ENCODE peak calls at places on chromosomes 12 and 14, in eight cellular contexts. One of them, this sample, is unnamed.

GRCh38 chr14:76349993-76350392 is 25.9 kb upstream of the ESRRB start:
- DNase-seq in GM12892: no peak
- DNase-seq in GM12891: no peak
- DNase-seq in GM23338: no peak
- DNase-seq in spleen: no peak
- DNase-seq in HepG2: no peak
- DNase-seq in esophagus muscularis mucosa: no peak
- DNase-seq in SK-N-SH: no peak
- DNase-seq in this sample: no peak

GRCh38 chr12:64618953-64619590 is 8.8 kb downstream of the RASSF3 start:
- DNase-seq in GM12892: no peak
- DNase-seq in GM12891: no peak
- DNase-seq in GM23338: no peak
- DNase-seq in spleen: no peak
- DNase-seq in HepG2: no peak
- DNase-seq in esophagus muscularis mucosa: no peak
- DNase-seq in SK-N-SH: no peak
- DNase-seq in this sample: no peak

GRCh38 chr12:52964556-52965336 is 15.8 kb downstream of the KRT18 start:
- DNase-seq in GM12892: no peak
- DNase-seq in GM12891: no peak
- DNase-seq in GM23338: peak; percentile 71
- DNase-seq in spleen: no peak
- DNase-seq in HepG2: no peak
- DNase-seq in esophagus muscularis mucosa: no peak
- DNase-seq in SK-N-SH: no peak
- DNase-seq in this sample: no peak

GRCh38 chr12:212383-212798 is 1.6 kb downstream of the SLC6A12 start:
- DNase-seq in GM12892: no peak
- DNase-seq in GM12891: no peak
- DNase-seq in GM23338: no peak
- DNase-seq in spleen: no peak
- DNase-seq in HepG2: no peak
- DNase-seq in esophagus muscularis mucosa: no peak
- DNase-seq in SK-N-SH: no peak
- DNase-seq in this sample: no peak

GRCh38 chr14:92898732-92899131 is 24.2 kb upstream of the CHGA start:
- DNase-seq in GM12892: no peak
- DNase-seq in GM12891: no peak
- DNase-seq in GM23338: no peak
- DNase-seq in spleen: no peak
- DNase-seq in HepG2: no peak
- DNase-seq in esophagus muscularis mucosa: no peak
- DNase-seq in SK-N-SH: no peak
- DNase-seq in this sample: no peak

GRCh38 chr12:102539651-102540553 is 59.5 kb upstream of the IGF1 start:
- DNase-seq in GM12892: no peak
- DNase-seq in GM12891: no peak
- DNase-seq in GM23338: peak; percentile 9
- DNase-seq in spleen: no peak
- DNase-seq in HepG2: peak; percentile 31
- DNase-seq in esophagus muscularis mucosa: no peak
- DNase-seq in SK-N-SH: no peak
- DNase-seq in this sample: no peak

GRCh38 chr12:70918321-70918720 is 2.2 kb downstream of the PTPRR start:
- DNase-seq in GM12892: no peak
- DNase-seq in GM12891: no peak
- DNase-seq in GM23338: no peak
- DNase-seq in spleen: no peak
- DNase-seq in HepG2: no peak
- DNase-seq in esophagus muscularis mucosa: no peak
- DNase-seq in SK-N-SH: no peak
- DNase-seq in this sample: no peak

GRCh38 chr12:81360916-81361315 is 283.0 kb downstream of the ACSS3 start:
- DNase-seq in GM12892: no peak
- DNase-seq in GM12891: no peak
- DNase-seq in GM23338: no peak
- DNase-seq in spleen: no peak
- DNase-seq in HepG2: no peak
- DNase-seq in esophagus muscularis mucosa: no peak
- DNase-seq in SK-N-SH: no peak
- DNase-seq in this sample: no peak

GRCh38 chr12:31466768-31467167 is 124.2 kb downstream of the DENND5B start:
- DNase-seq in GM12892: no peak
- DNase-seq in GM12891: no peak
- DNase-seq in GM23338: no peak
- DNase-seq in spleen: no peak
- DNase-seq in HepG2: no peak
- DNase-seq in esophagus muscularis mucosa: no peak
- DNase-seq in SK-N-SH: no peak
- DNase-seq in this sample: no peak

GRCh38 chr12:108989381-108989780 is 31.5 kb downstream of the SVOP start:
- DNase-seq in GM12892: no peak
- DNase-seq in GM12891: no peak
- DNase-seq in GM23338: no peak
- DNase-seq in spleen: no peak
- DNase-seq in HepG2: no peak
- DNase-seq in esophagus muscularis mucosa: no peak
- DNase-seq in SK-N-SH: no peak
- DNase-seq in this sample: no peak

GRCh38 chr14:100523536-100524025 is 63.6 kb downstream of the BEGAIN start:
- DNase-seq in GM12892: no peak
- DNase-seq in GM12891: no peak
- DNase-seq in GM23338: no peak
- DNase-seq in spleen: peak; percentile 39
- DNase-seq in HepG2: no peak
- DNase-seq in esophagus muscularis mucosa: peak; percentile 55
- DNase-seq in SK-N-SH: no peak
- DNase-seq in this sample: no peak

GRCh38 chr12:68609955-68610434 is 704 bp upstream of the RAP1B start:
- DNase-seq in GM12892: no peak
- DNase-seq in GM12891: no peak
- DNase-seq in GM23338: no peak
- DNase-seq in spleen: no peak
- DNase-seq in HepG2: no peak
- DNase-seq in esophagus muscularis mucosa: no peak
- DNase-seq in SK-N-SH: peak; percentile 13
- DNase-seq in this sample: no peak

GRCh38 chr14:85252011-85252410 is 277.9 kb upstream of the FLRT2 start:
- DNase-seq in GM12892: no peak
- DNase-seq in GM12891: no peak
- DNase-seq in GM23338: no peak
- DNase-seq in spleen: no peak
- DNase-seq in HepG2: no peak
- DNase-seq in esophagus muscularis mucosa: no peak
- DNase-seq in SK-N-SH: no peak
- DNase-seq in this sample: no peak

GRCh38 chr12:66409195-66409871 is 107.0 kb downstream of the HELB start:
- DNase-seq in GM12892: no peak
- DNase-seq in GM12891: no peak
- DNase-seq in GM23338: peak; percentile 84
- DNase-seq in spleen: no peak
- DNase-seq in HepG2: peak; percentile 34
- DNase-seq in esophagus muscularis mucosa: no peak
- DNase-seq in SK-N-SH: peak; percentile 24
- DNase-seq in this sample: no peak

GRCh38 chr12:23472329-23472971 is 477.0 kb downstream of the SOX5 start:
- DNase-seq in GM12892: no peak
- DNase-seq in GM12891: no peak
- DNase-seq in GM23338: peak; percentile 6
- DNase-seq in spleen: no peak
- DNase-seq in HepG2: no peak
- DNase-seq in esophagus muscularis mucosa: no peak
- DNase-seq in SK-N-SH: no peak
- DNase-seq in this sample: no peak

GRCh38 chr12:21941522-21942376 is 523 bp upstream of the ABCC9 start:
- DNase-seq in GM12892: no peak
- DNase-seq in GM12891: no peak
- DNase-seq in GM23338: peak; percentile 81
- DNase-seq in spleen: peak; percentile 72
- DNase-seq in HepG2: no peak
- DNase-seq in esophagus muscularis mucosa: no peak
- DNase-seq in SK-N-SH: peak; percentile 33
- DNase-seq in this sample: no peak

GRCh38 chr12:109199324-109199723 is 82.9 kb downstream of the ACACB start:
- DNase-seq in GM12892: no peak
- DNase-seq in GM12891: no peak
- DNase-seq in GM23338: no peak
- DNase-seq in spleen: peak; percentile 56
- DNase-seq in HepG2: no peak
- DNase-seq in esophagus muscularis mucosa: no peak
- DNase-seq in SK-N-SH: no peak
- DNase-seq in this sample: no peak

GRCh38 chr14:23051482-23051881 is 5.8 kb downstream of the CDH24 start:
- DNase-seq in GM12892: no peak
- DNase-seq in GM12891: no peak
- DNase-seq in GM23338: no peak
- DNase-seq in spleen: no peak
- DNase-seq in HepG2: no peak
- DNase-seq in esophagus muscularis mucosa: no peak
- DNase-seq in SK-N-SH: no peak
- DNase-seq in this sample: no peak

GRCh38 chr14:105857223-105857815 is 330.9 kb downstream of the TMEM121 start:
- DNase-seq in GM12892: no peak
- DNase-seq in GM12891: peak; percentile 7
- DNase-seq in GM23338: no peak
- DNase-seq in spleen: peak; percentile 82
- DNase-seq in HepG2: no peak
- DNase-seq in esophagus muscularis mucosa: no peak
- DNase-seq in SK-N-SH: no peak
- DNase-seq in this sample: no peak

GRCh38 chr14:20314026-20314425 is 8.3 kb upstream of the TTC5 start:
- DNase-seq in GM12892: no peak
- DNase-seq in GM12891: no peak
- DNase-seq in GM23338: no peak
- DNase-seq in spleen: no peak
- DNase-seq in HepG2: no peak
- DNase-seq in esophagus muscularis mucosa: no peak
- DNase-seq in SK-N-SH: no peak
- DNase-seq in this sample: no peak

GRCh38 chr14:65318636-65319506 is 93.7 kb upstream of the FUT8 start:
- DNase-seq in GM12892: no peak
- DNase-seq in GM12891: no peak
- DNase-seq in GM23338: no peak
- DNase-seq in spleen: no peak
- DNase-seq in HepG2: no peak
- DNase-seq in esophagus muscularis mucosa: no peak
- DNase-seq in SK-N-SH: no peak
- DNase-seq in this sample: no peak

GRCh38 chr12:89351489-89352241 is 636 bp downstream of the DUSP6 start:
- DNase-seq in GM12892: no peak
- DNase-seq in GM12891: peak; percentile 19
- DNase-seq in GM23338: no peak
- DNase-seq in spleen: peak; percentile 93
- DNase-seq in HepG2: no peak
- DNase-seq in esophagus muscularis mucosa: no peak
- DNase-seq in SK-N-SH: peak; percentile 69
- DNase-seq in this sample: no peak

GRCh38 chr12:58540480-58541299 is 379.6 kb downstream of the LRIG3 start:
- DNase-seq in GM12892: no peak
- DNase-seq in GM12891: no peak
- DNase-seq in GM23338: peak; percentile 92
- DNase-seq in spleen: peak; percentile 72
- DNase-seq in HepG2: peak; percentile 60
- DNase-seq in esophagus muscularis mucosa: no peak
- DNase-seq in SK-N-SH: peak; percentile 36
- DNase-seq in this sample: peak; percentile 52
- TF ChIP-seq POLR2AphosphoS5 in GM12892: no peak
- TF ChIP-seq POLR2AphosphoS5 in GM12891: no peak
- TF ChIP-seq POLR2AphosphoS5 in GM23338: no peak
- TF ChIP-seq POLR2AphosphoS5 in spleen: no peak
- TF ChIP-seq POLR2AphosphoS5 in HepG2: no peak
- TF ChIP-seq POLR2AphosphoS5 in esophagus muscularis mucosa: peak; percentile 24
- TF ChIP-seq POLR2AphosphoS5 in SK-N-SH: no peak
- TF ChIP-seq POLR2AphosphoS5 in this sample: no peak

DNA sequence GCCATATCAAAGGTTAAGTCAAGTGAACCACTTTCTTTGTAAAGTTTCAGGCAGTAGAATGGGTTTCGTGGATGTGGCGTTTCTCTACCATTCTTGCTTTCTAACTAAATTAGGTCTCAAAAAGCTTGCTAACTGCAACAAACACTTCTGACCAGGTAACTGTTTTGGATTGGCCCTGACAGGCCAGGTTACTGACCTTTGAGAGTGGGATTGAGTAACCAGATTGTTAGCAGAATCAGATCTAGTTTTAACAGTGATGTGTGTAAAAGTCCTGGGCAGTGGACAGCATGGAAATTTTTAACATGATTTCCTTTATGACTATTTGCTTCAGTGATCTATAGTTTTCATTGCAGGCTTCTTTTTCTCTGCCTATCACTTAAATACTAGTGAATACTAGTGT is 57.9 kb downstream of the TMTC3 start:
- DNase-seq in GM12892: no peak
- DNase-seq in GM12891: no peak
- DNase-seq in GM23338: no peak
- DNase-seq in spleen: no peak
- DNase-seq in HepG2: no peak
- DNase-seq in esophagus muscularis mucosa: no peak
- DNase-seq in SK-N-SH: no peak
- DNase-seq in this sample: no peak
- TF ChIP-seq POLR2AphosphoS5 in GM12892: no peak
- TF ChIP-seq POLR2AphosphoS5 in GM12891: no peak
- TF ChIP-seq POLR2AphosphoS5 in GM23338: no peak
- TF ChIP-seq POLR2AphosphoS5 in spleen: no peak
- TF ChIP-seq POLR2AphosphoS5 in HepG2: no peak
- TF ChIP-seq POLR2AphosphoS5 in esophagus muscularis mucosa: no peak
- TF ChIP-seq POLR2AphosphoS5 in SK-N-SH: no peak
- TF ChIP-seq POLR2AphosphoS5 in this sample: no peak

DNA sequence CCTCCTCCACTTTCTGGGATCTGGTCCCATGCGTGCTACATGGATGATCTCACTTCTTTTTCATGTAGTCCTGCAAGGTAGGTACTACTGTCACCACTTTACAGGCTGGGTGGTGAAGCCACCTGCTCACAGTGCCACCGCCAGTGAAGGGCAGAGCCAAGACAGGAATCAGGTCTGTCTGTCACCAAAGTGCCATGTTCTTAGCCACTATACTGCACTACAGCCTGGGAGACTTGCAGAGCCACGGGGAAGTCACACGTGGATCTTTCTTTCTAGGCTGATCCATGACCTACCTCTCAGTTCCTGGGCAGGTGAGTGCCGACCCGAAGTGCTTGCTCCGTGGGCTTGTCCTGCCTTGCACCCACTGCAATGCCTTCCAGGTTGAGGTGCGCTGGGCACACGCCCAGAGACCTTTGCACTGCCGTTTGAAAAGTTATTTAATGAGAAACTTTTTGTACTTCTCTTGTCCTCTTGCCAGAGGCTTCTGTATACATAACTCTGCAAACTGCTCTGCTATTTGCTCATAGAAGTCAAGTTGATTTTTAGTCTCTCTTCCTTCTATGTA is 19.7 kb upstream of the CLMN start:
- DNase-seq in GM12892: no peak
- DNase-seq in GM12891: no peak
- DNase-seq in GM23338: no peak
- DNase-seq in spleen: no peak
- DNase-seq in HepG2: peak; percentile 66
- DNase-seq in esophagus muscularis mucosa: no peak
- DNase-seq in SK-N-SH: no peak
- DNase-seq in this sample: peak; percentile 44
- TF ChIP-seq POLR2AphosphoS5 in GM12892: no peak
- TF ChIP-seq POLR2AphosphoS5 in GM12891: no peak
- TF ChIP-seq POLR2AphosphoS5 in GM23338: no peak
- TF ChIP-seq POLR2AphosphoS5 in spleen: no peak
- TF ChIP-seq POLR2AphosphoS5 in HepG2: no peak
- TF ChIP-seq POLR2AphosphoS5 in esophagus muscularis mucosa: no peak
- TF ChIP-seq POLR2AphosphoS5 in SK-N-SH: no peak
- TF ChIP-seq POLR2AphosphoS5 in this sample: no peak

GRCh38 chr12:132703611-132704010 is 7.0 kb upstream of the PGAM5 start:
- DNase-seq in GM12892: no peak
- DNase-seq in GM12891: no peak
- DNase-seq in GM23338: no peak
- DNase-seq in spleen: no peak
- DNase-seq in HepG2: no peak
- DNase-seq in esophagus muscularis mucosa: no peak
- DNase-seq in SK-N-SH: no peak
- DNase-seq in this sample: no peak
- TF ChIP-seq POLR2AphosphoS5 in GM12892: no peak
- TF ChIP-seq POLR2AphosphoS5 in GM12891: no peak
- TF ChIP-seq POLR2AphosphoS5 in GM23338: no peak
- TF ChIP-seq POLR2AphosphoS5 in spleen: no peak
- TF ChIP-seq POLR2AphosphoS5 in HepG2: no peak
- TF ChIP-seq POLR2AphosphoS5 in esophagus muscularis mucosa: no peak
- TF ChIP-seq POLR2AphosphoS5 in SK-N-SH: no peak
- TF ChIP-seq POLR2AphosphoS5 in this sample: no peak

This sample was measured in breast epithelium.